ENCODE peak calls at places on chromosome X, in four cellular contexts. Y is germinal center, S is MM.1S, U is mammary epithelial cell. K is an unnamed sample.

GRCh38 chrX:113892891-113893290 is 691.0 kb upstream of the HTR2C start:
- DNase-seq in Y (no peak), S (no peak), U (no peak), K (no peak)

GRCh38 chrX:18377802-18378201 is 23.3 kb upstream of the SCML2 start:
- DNase-seq in Y (no peak), S (peak; percentile 30), U (no peak), K (no peak)

GRCh38 chrX:9786839-9787635 is 808 bp downstream of the SHROOM2 start:
- DNase-seq in Y (no peak), S (no peak), U (no peak), K (no peak)

GRCh38 chrX:118216488-118216887 is 99.9 kb upstream of the KLHL13 start:
- DNase-seq in Y (no peak), S (no peak), U (no peak), K (no peak)

GRCh38 chrX:76971393-76972376 is 475.5 kb upstream of the FGF16 start:
- DNase-seq in Y (no peak), S (no peak), U (no peak), K (no peak)

GRCh38 chrX:25389276-25389675 is 373.5 kb upstream of the ARX start:
- DNase-seq in Y (no peak), S (no peak), U (no peak), K (no peak)

GRCh38 chrX:38172596-38172995 is 48.1 kb downstream of the SRPX start:
- DNase-seq in Y (no peak), S (no peak), U (peak; percentile 0), K (no peak)

GRCh38 chrX:69324851-69325250 is 159.6 kb upstream of the PJA1 start:
- DNase-seq in Y (no peak), S (no peak), U (no peak), K (no peak)

GRCh38 chrX:14095702-14096101 is 66.0 kb upstream of the GEMIN8 start:
- DNase-seq in Y (peak; percentile 26), S (peak; percentile 60), U (peak; percentile 58), K (peak; percentile 23)